ENCODE peak calls at places on chromosomes 16 and 17, in four cellular contexts. E is activated CD8-positive, alpha-beta memory T cell treated with anti-CD3 and anti-CD28 coated beads for 48 hours; G is NCI-H510A; F is Right ventricle myocardium superior. Z is an unnamed sample.

GRCh38 chr16:3243882-3244281 is 8.9 kb upstream of the ZNF200 start:
- DNase-seq in E (no peak), G (no peak), F (no peak), Z (no peak)

GRCh38 chr16:9647981-9648701 is 534.1 kb downstream of the GRIN2A start:
- DNase-seq in E (no peak), G (no peak), F (no peak), Z (no peak)

GRCh38 chr17:36135465-36135864 is 31.8 kb downstream of the CCL4 start:
- DNase-seq in E (no peak), G (no peak), F (no peak), Z (no peak)

GRCh38 chr16:52976539-52977167 is 76.0 kb downstream of the CHD9NB start:
- DNase-seq in E (no peak), G (no peak), F (no peak), Z (no peak)

GRCh38 chr17:61395983-61396585 is 3.6 kb upstream of the TBX2 start:
- DNase-seq in E (no peak), G (no peak), F (no peak), Z (no peak)

GRCh38 chr16:55657616-55658015 is 1.8 kb downstream of the SLC6A2 start:
- DNase-seq in E (no peak), G (no peak), F (no peak), Z (no peak)

GRCh38 chr16:64290461-64290860 is 831.4 kb downstream of the CDH11 start:
- DNase-seq in E (no peak), G (no peak), F (no peak), Z (no peak)

GRCh38 chr16:8798535-8799157 is 1.0 kb downstream of the PMM2 start:
- DNase-seq in E (no peak), G (no peak), F (no peak), Z (no peak)

GRCh38 chr17:41308251-41308917 is 725 bp downstream of the KRTAP16-1 start:
- DNase-seq in E (peak; percentile 22), G (peak; percentile 51), F (peak; percentile 67), Z (peak; percentile 96)

GRCh38 chr17:41008811-41009210 is at the start of gene KRTAP3-1:
- DNase-seq in E (no peak), G (peak; percentile 83), F (no peak), Z (no peak)

GRCh38 chr16:66603537-66604375 is 748 bp upstream of the CMTM3 start:
- DNase-seq in E (peak; percentile 55), G (no peak), F (peak; percentile 83), Z (peak; percentile 92)

GRCh38 chr17:67548693-67549092 is 169.0 kb upstream of the NOL11 start:
- DNase-seq in E (no peak), G (no peak), F (no peak), Z (no peak)

GRCh38 chr17:43533699-43534098 is 12.4 kb downstream of the ETV4 start:
- DNase-seq in E (no peak), G (no peak), F (no peak), Z (no peak)

GRCh38 chr16:55502801-55503366 is 6.0 kb upstream of the LPCAT2 start:
- DNase-seq in E (no peak), G (peak; percentile 42), F (peak; percentile 95), Z (no peak)

GRCh38 chr17:40433551-40434384 is 9.5 kb upstream of the IGFBP4 start:
- DNase-seq in E (no peak), G (no peak), F (no peak), Z (peak; percentile 57)

GRCh38 chr17:50062323-50063243 is 6.7 kb downstream of the ITGA3 start:
- DNase-seq in E (no peak), G (no peak), F (peak; percentile 90), Z (peak; percentile 54)

GRCh38 chr17:68260051-68260762 is 12.4 kb downstream of the AMZ2 start:
- DNase-seq in E (no peak), G (no peak), F (no peak), Z (no peak)

GRCh38 chr16:11405331-11406176 is 60.3 kb downstream of the RMI2 start:
- DNase-seq in E (peak; percentile 17), G (no peak), F (no peak), Z (no peak)

GRCh38 chr17:63753215-63753614 is 11.6 kb upstream of the STRADA start:
- DNase-seq in E (no peak), G (no peak), F (no peak), Z (no peak)

GRCh38 chr16:4089811-4090293 is 26.4 kb downstream of the ADCY9 start:
- DNase-seq in E (no peak), G (no peak), F (no peak), Z (no peak)

GRCh38 chr16:19898924-19899604 is 14.4 kb upstream of the GPRC5B start:
- DNase-seq in E (no peak), G (peak; percentile 33), F (no peak), Z (no peak)

GRCh38 chr17:27329146-27329805 is 35.4 kb downstream of the WSB1 start:
- DNase-seq in E (no peak), G (no peak), F (no peak), Z (no peak)

GRCh38 chr16:65336169-65336568 is 214.3 kb upstream of the CDH11 start:
- DNase-seq in E (no peak), G (no peak), F (no peak), Z (no peak)

GRCh38 chr16:88701541-88702363 is 4.5 kb downstream of the RNF166 start:
- DNase-seq in E (no peak), G (no peak), F (no peak), Z (peak; percentile 88)

GRCh38 chr17:12673788-12674187 is 8.1 kb downstream of the MYOCD start:
- DNase-seq in E (no peak), G (no peak), F (no peak), Z (no peak)

GRCh38 chr17:29734640-29735039 is 111.9 kb upstream of the CORO6 start:
- DNase-seq in E (no peak), G (no peak), F (no peak), Z (no peak)

Z was measured in spleen.